ENCODE peak calls at places on chromosomes 11 and 22, in seven cellular contexts. One of them, this sample, is unnamed.
A peak's percentile ranks its signal among the peaks of the same experiment; 100 is the strongest.

GRCh38 chr22:41608386-41608785 is 12.5 kb downstream of the DESI1 start:
- DNase-seq in neuronal stem cell: no peak
- DNase-seq in mesendoderm: no peak
- DNase-seq in Peyer's patch: no peak
- DNase-seq in CD8-positive, alpha-beta T cell: no peak
- DNase-seq in pancreas: no peak
- DNase-seq in epithelial cell of esophagus: no peak
- DNase-seq in this sample: no peak

GRCh38 chr11:111097191-111097590 is 148.3 kb upstream of the POU2AF2 start:
- DNase-seq in epithelial cell of esophagus: peak; percentile 50
- DNase-seq in neuronal stem cell: no peak
- DNase-seq in pancreas: peak; percentile 27
- DNase-seq in mesendoderm: peak; percentile 78
- DNase-seq in Peyer's patch: no peak
- DNase-seq in CD8-positive, alpha-beta T cell: no peak
- DNase-seq in this sample: no peak

GRCh38 chr22:28349114-28349513 is 330.5 kb downstream of the TTC28 start:
- DNase-seq in CD8-positive, alpha-beta T cell: no peak
- DNase-seq in neuronal stem cell: no peak
- DNase-seq in epithelial cell of esophagus: no peak
- DNase-seq in pancreas: no peak
- DNase-seq in Peyer's patch: no peak
- DNase-seq in mesendoderm: no peak
- DNase-seq in this sample: no peak

GRCh38 chr11:9201372-9202162 is 63.6 kb downstream of the DENND5A start:
- DNase-seq in mesendoderm: no peak
- DNase-seq in neuronal stem cell: no peak
- DNase-seq in Peyer's patch: no peak
- DNase-seq in CD8-positive, alpha-beta T cell: no peak
- DNase-seq in pancreas: no peak
- DNase-seq in epithelial cell of esophagus: no peak
- DNase-seq in this sample: no peak

GRCh38 chr11:115581871-115582639 is 77.8 kb upstream of the CADM1 start:
- DNase-seq in Peyer's patch: no peak
- DNase-seq in CD8-positive, alpha-beta T cell: no peak
- DNase-seq in neuronal stem cell: no peak
- DNase-seq in mesendoderm: peak; percentile 82
- DNase-seq in epithelial cell of esophagus: no peak
- DNase-seq in pancreas: no peak
- DNase-seq in this sample: no peak

GRCh38 chr11:67062526-67063373 is 6.1 kb downstream of the RHOD start:
- DNase-seq in CD8-positive, alpha-beta T cell: no peak
- DNase-seq in Peyer's patch: peak; percentile 51
- DNase-seq in epithelial cell of esophagus: peak; percentile 95
- DNase-seq in neuronal stem cell: no peak
- DNase-seq in mesendoderm: no peak
- DNase-seq in pancreas: no peak
- DNase-seq in this sample: no peak

GRCh38 chr11:33187851-33188722 is 26.8 kb upstream of the CSTF3 start:
- DNase-seq in mesendoderm: no peak
- DNase-seq in neuronal stem cell: no peak
- DNase-seq in Peyer's patch: no peak
- DNase-seq in epithelial cell of esophagus: no peak
- DNase-seq in pancreas: no peak
- DNase-seq in CD8-positive, alpha-beta T cell: no peak
- DNase-seq in this sample: no peak

GRCh38 chr11:111344032-111344431 is 35.0 kb downstream of the POU2AF1 start:
- DNase-seq in Peyer's patch: no peak
- DNase-seq in CD8-positive, alpha-beta T cell: no peak
- DNase-seq in pancreas: no peak
- DNase-seq in mesendoderm: peak; percentile 35
- DNase-seq in epithelial cell of esophagus: peak; percentile 27
- DNase-seq in neuronal stem cell: no peak
- DNase-seq in this sample: peak; percentile 93

GRCh38 chr11:130241697-130242096 is 73.0 kb downstream of the ZBTB44 start:
- DNase-seq in neuronal stem cell: no peak
- DNase-seq in Peyer's patch: no peak
- DNase-seq in epithelial cell of esophagus: no peak
- DNase-seq in mesendoderm: no peak
- DNase-seq in pancreas: no peak
- DNase-seq in CD8-positive, alpha-beta T cell: no peak
- DNase-seq in this sample: no peak

GRCh38 chr11:64762277-64762915 is 2.6 kb upstream of the PYGM start:
- DNase-seq in mesendoderm: no peak
- DNase-seq in neuronal stem cell: no peak
- DNase-seq in epithelial cell of esophagus: peak; percentile 62
- DNase-seq in pancreas: no peak
- DNase-seq in Peyer's patch: no peak
- DNase-seq in CD8-positive, alpha-beta T cell: no peak
- DNase-seq in this sample: peak; percentile 65

GRCh38 chr11:122871302-122871701 is 11.3 kb upstream of the JHY start:
- DNase-seq in Peyer's patch: no peak
- DNase-seq in pancreas: no peak
- DNase-seq in mesendoderm: no peak
- DNase-seq in epithelial cell of esophagus: no peak
- DNase-seq in CD8-positive, alpha-beta T cell: no peak
- DNase-seq in neuronal stem cell: no peak
- DNase-seq in this sample: no peak

GRCh38 chr11:112744041-112744440 is 217.2 kb upstream of the NCAM1 start:
- DNase-seq in Peyer's patch: no peak
- DNase-seq in CD8-positive, alpha-beta T cell: no peak
- DNase-seq in neuronal stem cell: no peak
- DNase-seq in epithelial cell of esophagus: no peak
- DNase-seq in mesendoderm: no peak
- DNase-seq in pancreas: no peak
- DNase-seq in this sample: peak; percentile 19

GRCh38 chr11:32821517-32821916 is 8.2 kb upstream of the PRRG4 start:
- DNase-seq in CD8-positive, alpha-beta T cell: no peak
- DNase-seq in Peyer's patch: no peak
- DNase-seq in pancreas: no peak
- DNase-seq in epithelial cell of esophagus: peak; percentile 91
- DNase-seq in neuronal stem cell: no peak
- DNase-seq in mesendoderm: no peak
- DNase-seq in this sample: no peak

GRCh38 chr11:19959210-19959609 is 201.1 kb downstream of the DBX1 start:
- DNase-seq in pancreas: no peak
- DNase-seq in neuronal stem cell: no peak
- DNase-seq in CD8-positive, alpha-beta T cell: no peak
- DNase-seq in epithelial cell of esophagus: no peak
- DNase-seq in Peyer's patch: no peak
- DNase-seq in mesendoderm: no peak
- DNase-seq in this sample: no peak

GRCh38 chr11:66881436-66881835 is 24.6 kb downstream of the LRFN4 start:
- DNase-seq in neuronal stem cell: no peak
- DNase-seq in mesendoderm: no peak
- DNase-seq in Peyer's patch: no peak
- DNase-seq in CD8-positive, alpha-beta T cell: no peak
- DNase-seq in epithelial cell of esophagus: no peak
- DNase-seq in pancreas: no peak
- DNase-seq in this sample: no peak

GRCh38 chr11:30710216-30710615 is 124.1 kb upstream of the MPPED2 start:
- DNase-seq in mesendoderm: no peak
- DNase-seq in epithelial cell of esophagus: no peak
- DNase-seq in pancreas: no peak
- DNase-seq in CD8-positive, alpha-beta T cell: no peak
- DNase-seq in neuronal stem cell: no peak
- DNase-seq in Peyer's patch: no peak
- DNase-seq in this sample: no peak

GRCh38 chr11:128294001-128294684 is 293.2 kb downstream of the ETS1 start:
- DNase-seq in mesendoderm: no peak
- DNase-seq in epithelial cell of esophagus: no peak
- DNase-seq in pancreas: no peak
- DNase-seq in neuronal stem cell: no peak
- DNase-seq in CD8-positive, alpha-beta T cell: no peak
- DNase-seq in Peyer's patch: no peak
- DNase-seq in this sample: no peak

GRCh38 chr11:17430616-17431015 is 42.2 kb upstream of the KCNJ11 start:
- DNase-seq in CD8-positive, alpha-beta T cell: no peak
- DNase-seq in Peyer's patch: no peak
- DNase-seq in neuronal stem cell: no peak
- DNase-seq in pancreas: no peak
- DNase-seq in epithelial cell of esophagus: no peak
- DNase-seq in mesendoderm: no peak
- DNase-seq in this sample: no peak

GRCh38 chr11:267491-267994 is 10.7 kb upstream of the NLRP6 start:
- DNase-seq in epithelial cell of esophagus: no peak
- DNase-seq in neuronal stem cell: no peak
- DNase-seq in mesendoderm: peak; percentile 23
- DNase-seq in CD8-positive, alpha-beta T cell: peak; percentile 71
- DNase-seq in Peyer's patch: peak; percentile 82
- DNase-seq in pancreas: no peak
- DNase-seq in this sample: peak; percentile 84

GRCh38 chr22:29011200-29011867 is 50.3 kb downstream of the C22orf31 start:
- DNase-seq in epithelial cell of esophagus: no peak
- DNase-seq in mesendoderm: no peak
- DNase-seq in Peyer's patch: peak; percentile 63
- DNase-seq in neuronal stem cell: peak; percentile 36
- DNase-seq in CD8-positive, alpha-beta T cell: no peak
- DNase-seq in pancreas: peak; percentile 34
- DNase-seq in this sample: no peak

GRCh38 chr11:125679397-125679796 is 1.2 kb downstream of the ACRV1 start:
- DNase-seq in CD8-positive, alpha-beta T cell: no peak
- DNase-seq in neuronal stem cell: no peak
- DNase-seq in Peyer's patch: no peak
- DNase-seq in mesendoderm: no peak
- DNase-seq in epithelial cell of esophagus: no peak
- DNase-seq in pancreas: no peak
- DNase-seq in this sample: no peak

GRCh38 chr11:85768473-85769146 is 42.3 kb downstream of the SYTL2 start:
- DNase-seq in mesendoderm: no peak
- DNase-seq in epithelial cell of esophagus: no peak
- DNase-seq in neuronal stem cell: no peak
- DNase-seq in pancreas: no peak
- DNase-seq in Peyer's patch: no peak
- DNase-seq in CD8-positive, alpha-beta T cell: no peak
- DNase-seq in this sample: no peak

GRCh38 chr11:73383249-73384126 is 7.3 kb downstream of the RELT start:
- DNase-seq in epithelial cell of esophagus: peak; percentile 44
- DNase-seq in pancreas: no peak
- DNase-seq in CD8-positive, alpha-beta T cell: no peak
- DNase-seq in mesendoderm: no peak
- DNase-seq in neuronal stem cell: no peak
- DNase-seq in Peyer's patch: no peak
- DNase-seq in this sample: no peak

GRCh38 chr11:121246021-121246768 is 46.4 kb upstream of the SC5D start:
- DNase-seq in Peyer's patch: no peak
- DNase-seq in epithelial cell of esophagus: no peak
- DNase-seq in mesendoderm: no peak
- DNase-seq in neuronal stem cell: no peak
- DNase-seq in CD8-positive, alpha-beta T cell: no peak
- DNase-seq in pancreas: no peak
- DNase-seq in this sample: no peak

GRCh38 chr11:8080674-8081590 is at the start of gene TUB:
- DNase-seq in Peyer's patch: no peak
- DNase-seq in pancreas: no peak
- DNase-seq in neuronal stem cell: no peak
- DNase-seq in CD8-positive, alpha-beta T cell: no peak
- DNase-seq in mesendoderm: peak; percentile 58
- DNase-seq in epithelial cell of esophagus: peak; percentile 21
- DNase-seq in this sample: no peak

GRCh38 chr11:40204228-40204627 is 1255.2 kb downstream of the LRRC4C start:
- DNase-seq in neuronal stem cell: no peak
- DNase-seq in mesendoderm: no peak
- DNase-seq in pancreas: no peak
- DNase-seq in epithelial cell of esophagus: no peak
- DNase-seq in Peyer's patch: no peak
- DNase-seq in CD8-positive, alpha-beta T cell: no peak
- DNase-seq in this sample: no peak

GRCh38 chr11:122814401-122814800 is 23.9 kb upstream of the CRTAM start:
- DNase-seq in CD8-positive, alpha-beta T cell: no peak
- DNase-seq in neuronal stem cell: no peak
- DNase-seq in epithelial cell of esophagus: peak; percentile 11
- DNase-seq in pancreas: no peak
- DNase-seq in Peyer's patch: no peak
- DNase-seq in mesendoderm: no peak
- DNase-seq in this sample: no peak

DNA sequence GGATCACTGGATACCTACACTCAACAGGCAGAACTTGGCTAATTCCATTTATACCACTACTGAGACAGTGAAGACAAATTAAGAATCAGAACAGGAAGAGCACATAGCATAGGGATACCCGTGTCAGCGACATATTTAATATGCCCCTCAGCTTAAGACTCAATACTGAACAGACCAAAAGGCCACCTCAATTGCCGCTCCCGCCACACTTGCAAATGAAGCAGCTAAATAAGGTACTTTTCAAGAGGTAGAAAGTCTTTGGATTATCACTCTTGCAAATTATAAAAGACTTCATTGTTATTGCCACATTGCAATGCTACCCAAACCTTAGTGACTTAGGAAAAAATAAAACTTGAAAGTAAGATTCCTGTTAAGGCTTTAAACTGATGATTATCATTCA is 3.1 kb downstream of the DDX17 start:
- DNase-seq in pancreas: no peak
- DNase-seq in epithelial cell of esophagus: no peak
- DNase-seq in CD8-positive, alpha-beta T cell: no peak
- DNase-seq in neuronal stem cell: no peak
- DNase-seq in Peyer's patch: no peak
- DNase-seq in mesendoderm: no peak
- DNase-seq in this sample: no peak
- H3K4me3 ChIP-seq in pancreas: peak overlapping the region; percentile 73
- H3K4me3 ChIP-seq in epithelial cell of esophagus: peak overlapping the region; percentile 83
- H3K4me3 ChIP-seq in CD8-positive, alpha-beta T cell: peak overlapping the region; percentile 91
- H3K4me3 ChIP-seq in neuronal stem cell: no peak overlapping the region
- H3K4me3 ChIP-seq in Peyer's patch: peak overlapping the region; percentile 80
- H3K4me3 ChIP-seq in mesendoderm: no peak overlapping the region
- H3K4me3 ChIP-seq in this sample: peak overlapping the region; percentile 73

DNA sequence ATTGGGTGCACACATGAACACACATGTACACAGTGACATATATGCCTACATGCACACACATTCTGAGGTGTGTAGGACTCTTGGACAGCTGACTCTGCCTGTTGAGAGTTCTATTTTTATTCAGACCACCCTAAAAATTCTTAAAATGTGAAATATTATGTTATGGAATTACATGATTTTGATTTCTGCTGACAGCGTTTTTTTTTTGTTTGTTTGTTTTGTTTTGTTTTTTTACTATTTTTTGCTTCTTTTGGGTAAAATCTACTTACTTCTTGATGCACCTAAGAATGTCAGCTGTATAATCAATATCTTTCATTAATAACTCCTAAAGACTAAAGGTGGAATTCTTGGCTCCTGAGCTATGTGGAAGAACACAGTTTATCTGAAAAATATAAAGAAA is 64.0 kb downstream of the ANO5 start:
- DNase-seq in CD8-positive, alpha-beta T cell: no peak
- DNase-seq in Peyer's patch: no peak
- DNase-seq in mesendoderm: no peak
- DNase-seq in pancreas: no peak
- DNase-seq in neuronal stem cell: no peak
- DNase-seq in epithelial cell of esophagus: no peak
- DNase-seq in this sample: no peak
- H3K4me3 ChIP-seq in CD8-positive, alpha-beta T cell: no peak overlapping the region
- H3K4me3 ChIP-seq in Peyer's patch: no peak overlapping the region
- H3K4me3 ChIP-seq in mesendoderm: no peak overlapping the region
- H3K4me3 ChIP-seq in pancreas: no peak overlapping the region
- H3K4me3 ChIP-seq in neuronal stem cell: no peak overlapping the region
- H3K4me3 ChIP-seq in epithelial cell of esophagus: no peak overlapping the region
- H3K4me3 ChIP-seq in this sample: no peak overlapping the region

GRCh38 chr11:2930705-2931415 is 1.6 kb upstream of the PHLDA2 start:
- DNase-seq in Peyer's patch: peak; percentile 94
- DNase-seq in pancreas: peak; percentile 93
- DNase-seq in neuronal stem cell: peak; percentile 24
- DNase-seq in epithelial cell of esophagus: peak; percentile 84
- DNase-seq in CD8-positive, alpha-beta T cell: peak; percentile 39
- DNase-seq in mesendoderm: peak; percentile 92
- DNase-seq in this sample: peak; percentile 71
- H3K4me3 ChIP-seq in Peyer's patch: peak overlapping the region; percentile 68
- H3K4me3 ChIP-seq in pancreas: peak overlapping the region; percentile 71
- H3K4me3 ChIP-seq in neuronal stem cell: no peak overlapping the region
- H3K4me3 ChIP-seq in epithelial cell of esophagus: no peak overlapping the region
- H3K4me3 ChIP-seq in CD8-positive, alpha-beta T cell: peak overlapping the region; percentile 62
- H3K4me3 ChIP-seq in mesendoderm: no peak overlapping the region
- H3K4me3 ChIP-seq in this sample: peak overlapping the region; percentile 44

GRCh38 chr11:58905716-58906547 is 33.4 kb upstream of the GLYATL1 start:
- DNase-seq in neuronal stem cell: peak; percentile 86
- DNase-seq in epithelial cell of esophagus: peak; percentile 82
- DNase-seq in mesendoderm: peak; percentile 97
- DNase-seq in pancreas: peak; percentile 58
- DNase-seq in CD8-positive, alpha-beta T cell: no peak
- DNase-seq in Peyer's patch: peak; percentile 64
- DNase-seq in this sample: no peak
- H3K4me3 ChIP-seq in neuronal stem cell: peak overlapping the region; percentile 79
- H3K4me3 ChIP-seq in epithelial cell of esophagus: no peak overlapping the region
- H3K4me3 ChIP-seq in mesendoderm: no peak overlapping the region
- H3K4me3 ChIP-seq in pancreas: peak overlapping the region; percentile 23
- H3K4me3 ChIP-seq in CD8-positive, alpha-beta T cell: no peak overlapping the region
- H3K4me3 ChIP-seq in Peyer's patch: peak overlapping the region; percentile 35
- H3K4me3 ChIP-seq in this sample: no peak overlapping the region